ENCODE peak calls at places on chromosomes 12 and 14, in six cellular contexts. G is T-helper 17 cell, X is GM04504, U is smooth muscle cell of the brain vasculature, Z is gastrocnemius medialis, B is GM13977. L is an unnamed sample.

GRCh38 chr14:29518335-29518734 is 409.3 kb downstream of the PRKD1 start:
- DNase-seq in Z (no peak), B (no peak), G (no peak), U (no peak), X (peak; percentile 2), L (no peak)

GRCh38 chr12:132264086-132265010 is 65.0 kb downstream of the GALNT9 start:
- DNase-seq in B (no peak), Z (no peak), U (no peak), G (no peak), X (no peak), L (no peak)

GRCh38 chr12:122413516-122414404 is 8.7 kb downstream of the CLIP1 start:
- DNase-seq in X (no peak), G (no peak), B (no peak), Z (no peak), U (no peak), L (no peak)

GRCh38 chr14:33617154-33617553 is 333.7 kb downstream of the EGLN3 start:
- DNase-seq in G (no peak), X (peak; percentile 24), B (no peak), Z (no peak), U (no peak), L (no peak)

GRCh38 chr14:100466111-100466856 is 120.9 kb downstream of the BEGAIN start:
- DNase-seq in X (no peak), Z (no peak), G (no peak), U (no peak), B (no peak), L (no peak)

GRCh38 chr12:8077207-8077606 is 4.9 kb upstream of the NECAP1 start:
- DNase-seq in U (no peak), Z (no peak), X (no peak), G (no peak), B (no peak), L (no peak)

GRCh38 chr12:86015026-86015425 is 140.9 kb downstream of the NTS start:
- DNase-seq in U (no peak), X (no peak), G (no peak), Z (no peak), B (no peak), L (no peak)

GRCh38 chr14:102040153-102040552 is 46.7 kb downstream of the HSP90AA1 start:
- DNase-seq in X (no peak), B (no peak), U (no peak), G (no peak), Z (no peak), L (no peak)

GRCh38 chr14:99571303-99571986 is 32.6 kb downstream of the CCDC85C start:
- DNase-seq in X (no peak), Z (no peak), B (no peak), U (no peak), G (no peak), L (no peak)

GRCh38 chr12:39692258-39692853 is 72.8 kb upstream of the ABCD2 start:
- DNase-seq in X (no peak), B (peak; percentile 28), G (no peak), U (no peak), Z (no peak), L (no peak)

GRCh38 chr12:80648866-80649265 is 58.6 kb upstream of the MYF6 start:
- DNase-seq in Z (no peak), G (no peak), U (no peak), X (peak; percentile 64), B (no peak), L (no peak)

GRCh38 chr14:94424371-94424770 is 28.2 kb downstream of the SERPINA11 start:
- DNase-seq in X (no peak), G (no peak), U (no peak), Z (no peak), B (no peak), L (no peak)

L was measured in tibial artery.